ENCODE peak calls at places on chromosomes 12 and 14, in seven cellular contexts. One of them, this sample, is unnamed.

GRCh38 chr14:94128216-94128839 is 1.1 kb downstream of the IFI27L2 start:
- DNase-seq in prostate gland: no peak
- DNase-seq in HCT116: no peak
- DNase-seq in spleen: no peak
- DNase-seq in endothelial cell of umbilical vein: no peak
- DNase-seq in HepG2: no peak
- DNase-seq in stomach: peak
- DNase-seq in this sample: no peak

GRCh38 chr14:61493239-61493638 is 171.9 kb downstream of the PRKCH start:
- DNase-seq in prostate gland: no peak
- DNase-seq in spleen: no peak
- DNase-seq in HCT116: no peak
- DNase-seq in endothelial cell of umbilical vein: peak
- DNase-seq in HepG2: no peak
- DNase-seq in stomach: no peak
- DNase-seq in this sample: no peak

GRCh38 chr14:96066976-96067375 is 27.8 kb downstream of the C14orf132 start:
- DNase-seq in endothelial cell of umbilical vein: no peak
- DNase-seq in HepG2: no peak
- DNase-seq in spleen: peak
- DNase-seq in stomach: no peak
- DNase-seq in HCT116: no peak
- DNase-seq in prostate gland: no peak
- DNase-seq in this sample: no peak

GRCh38 chr14:53365516-53366130 is 212.5 kb upstream of the DDHD1 start:
- DNase-seq in prostate gland: no peak
- DNase-seq in HepG2: no peak
- DNase-seq in HCT116: no peak
- DNase-seq in spleen: no peak
- DNase-seq in stomach: no peak
- DNase-seq in endothelial cell of umbilical vein: peak
- DNase-seq in this sample: no peak

GRCh38 chr14:42710071-42710470 is 1103.4 kb downstream of the LRFN5 start:
- DNase-seq in prostate gland: no peak
- DNase-seq in HepG2: no peak
- DNase-seq in HCT116: no peak
- DNase-seq in spleen: no peak
- DNase-seq in stomach: no peak
- DNase-seq in endothelial cell of umbilical vein: no peak
- DNase-seq in this sample: no peak

GRCh38 chr14:93729993-93730392 is 58.3 kb downstream of the PRIMA1 start:
- DNase-seq in spleen: peak
- DNase-seq in HCT116: peak
- DNase-seq in endothelial cell of umbilical vein: no peak
- DNase-seq in HepG2: no peak
- DNase-seq in prostate gland: no peak
- DNase-seq in stomach: no peak
- DNase-seq in this sample: no peak

GRCh38 chr14:67391266-67391665 is 20.7 kb downstream of the PLEK2 start:
- DNase-seq in HCT116: no peak
- DNase-seq in stomach: no peak
- DNase-seq in spleen: no peak
- DNase-seq in HepG2: no peak
- DNase-seq in prostate gland: no peak
- DNase-seq in endothelial cell of umbilical vein: no peak
- DNase-seq in this sample: no peak

GRCh38 chr12:32437095-32437515 is 37.7 kb downstream of the FGD4 start:
- DNase-seq in spleen: no peak
- DNase-seq in prostate gland: no peak
- DNase-seq in endothelial cell of umbilical vein: peak
- DNase-seq in HepG2: peak
- DNase-seq in stomach: no peak
- DNase-seq in HCT116: peak
- DNase-seq in this sample: no peak

GRCh38 chr12:64951944-64952343 is 127.5 kb downstream of the TBC1D30 start:
- DNase-seq in HepG2: no peak
- DNase-seq in endothelial cell of umbilical vein: no peak
- DNase-seq in stomach: no peak
- DNase-seq in spleen: no peak
- DNase-seq in prostate gland: no peak
- DNase-seq in HCT116: no peak
- DNase-seq in this sample: no peak

GRCh38 chr12:20508362-20508761 is 140.0 kb downstream of the PDE3A start:
- DNase-seq in endothelial cell of umbilical vein: no peak
- DNase-seq in spleen: no peak
- DNase-seq in prostate gland: no peak
- DNase-seq in stomach: no peak
- DNase-seq in HCT116: no peak
- DNase-seq in HepG2: no peak
- DNase-seq in this sample: no peak

GRCh38 chr12:80939231-80939950 is 1.7 kb upstream of the LIN7A start:
- DNase-seq in prostate gland: no peak
- DNase-seq in endothelial cell of umbilical vein: peak
- DNase-seq in HCT116: no peak
- DNase-seq in stomach: no peak
- DNase-seq in HepG2: peak
- DNase-seq in spleen: no peak
- DNase-seq in this sample: no peak

GRCh38 chr14:75793806-75794205 is 132.8 kb downstream of the TTLL5 start:
- DNase-seq in HCT116: no peak
- DNase-seq in spleen: no peak
- DNase-seq in stomach: no peak
- DNase-seq in endothelial cell of umbilical vein: no peak
- DNase-seq in HepG2: no peak
- DNase-seq in prostate gland: no peak
- DNase-seq in this sample: no peak

GRCh38 chr14:73753043-73753886 is 39.1 kb upstream of the PNMA1 start:
- DNase-seq in endothelial cell of umbilical vein: peak
- DNase-seq in spleen: peak
- DNase-seq in stomach: peak
- DNase-seq in HCT116: no peak
- DNase-seq in HepG2: peak
- DNase-seq in prostate gland: no peak
- DNase-seq in this sample: peak

GRCh38 chr12:15731940-15732339 is 57.2 kb downstream of the EPS8 start:
- DNase-seq in HCT116: no peak
- DNase-seq in HepG2: no peak
- DNase-seq in stomach: no peak
- DNase-seq in prostate gland: no peak
- DNase-seq in spleen: no peak
- DNase-seq in endothelial cell of umbilical vein: no peak
- DNase-seq in this sample: no peak

GRCh38 chr12:51281202-51281924 is 11.1 kb upstream of the SMAGP start:
- DNase-seq in HCT116: no peak
- DNase-seq in spleen: no peak
- DNase-seq in prostate gland: no peak
- DNase-seq in endothelial cell of umbilical vein: no peak
- DNase-seq in stomach: no peak
- DNase-seq in HepG2: no peak
- DNase-seq in this sample: no peak

GRCh38 chr12:19397534-19397933 is 41.8 kb upstream of the AEBP2 start:
- DNase-seq in HepG2: no peak
- DNase-seq in stomach: no peak
- DNase-seq in prostate gland: no peak
- DNase-seq in HCT116: no peak
- DNase-seq in spleen: no peak
- DNase-seq in endothelial cell of umbilical vein: no peak
- DNase-seq in this sample: no peak

GRCh38 chr12:121939190-121939589 is 20.8 kb downstream of the CFAP251 start:
- DNase-seq in HCT116: no peak
- DNase-seq in endothelial cell of umbilical vein: no peak
- DNase-seq in prostate gland: no peak
- DNase-seq in stomach: no peak
- DNase-seq in HepG2: no peak
- DNase-seq in spleen: no peak
- DNase-seq in this sample: peak

GRCh38 chr14:102479777-102480176 is 29.8 kb downstream of the ANKRD9 start:
- DNase-seq in prostate gland: peak
- DNase-seq in spleen: peak
- DNase-seq in HCT116: no peak
- DNase-seq in stomach: peak
- DNase-seq in endothelial cell of umbilical vein: no peak
- DNase-seq in HepG2: no peak
- DNase-seq in this sample: peak

GRCh38 chr14:68675233-68675577 is 117.7 kb downstream of the ZFP36L1 start:
- DNase-seq in spleen: no peak
- DNase-seq in HepG2: peak
- DNase-seq in endothelial cell of umbilical vein: peak
- DNase-seq in prostate gland: no peak
- DNase-seq in stomach: no peak
- DNase-seq in HCT116: no peak
- DNase-seq in this sample: no peak

GRCh38 chr12:20477691-20478090 is 109.4 kb downstream of the PDE3A start:
- DNase-seq in prostate gland: no peak
- DNase-seq in spleen: no peak
- DNase-seq in endothelial cell of umbilical vein: no peak
- DNase-seq in HepG2: no peak
- DNase-seq in stomach: no peak
- DNase-seq in HCT116: no peak
- DNase-seq in this sample: no peak

GRCh38 chr12:49347307-49348237 is 884 bp downstream of the DNAJC22 start:
- DNase-seq in endothelial cell of umbilical vein: peak
- DNase-seq in prostate gland: peak
- DNase-seq in HCT116: peak
- DNase-seq in spleen: peak
- DNase-seq in HepG2: peak
- DNase-seq in stomach: peak
- DNase-seq in this sample: peak
- TF ChIP-seq POLR2A in endothelial cell of umbilical vein: no peak
- TF ChIP-seq POLR2A in prostate gland: no peak
- TF ChIP-seq POLR2A in HCT116: peak
- TF ChIP-seq POLR2A in spleen: no peak
- TF ChIP-seq POLR2A in HepG2: peak
- TF ChIP-seq POLR2A in stomach: no peak
- TF ChIP-seq POLR2A in this sample: peak

GRCh38 chr12:106137456-106138278 is 1.1 kb downstream of the NUAK1 start:
- DNase-seq in HepG2: no peak
- DNase-seq in prostate gland: no peak
- DNase-seq in stomach: no peak
- DNase-seq in HCT116: no peak
- DNase-seq in endothelial cell of umbilical vein: no peak
- DNase-seq in spleen: no peak
- DNase-seq in this sample: no peak

GRCh38 chr12:106139422-106140141 is 828 bp upstream of the NUAK1 start:
- DNase-seq in stomach: peak
- DNase-seq in endothelial cell of umbilical vein: peak
- DNase-seq in HepG2: peak
- DNase-seq in HCT116: peak
- DNase-seq in spleen: peak
- DNase-seq in prostate gland: peak
- DNase-seq in this sample: peak

GRCh38 chr12:106138279-106138645 is 492 bp downstream of the NUAK1 start:
- DNase-seq in endothelial cell of umbilical vein: no peak
- DNase-seq in HCT116: no peak
- DNase-seq in HepG2: no peak
- DNase-seq in spleen: no peak
- DNase-seq in prostate gland: no peak
- DNase-seq in stomach: no peak
- DNase-seq in this sample: no peak

GRCh38 chr12:106140223-106140986 is 1.7 kb upstream of the NUAK1 start:
- DNase-seq in HCT116: no peak
- DNase-seq in spleen: no peak
- DNase-seq in prostate gland: no peak
- DNase-seq in HepG2: no peak
- DNase-seq in stomach: no peak
- DNase-seq in endothelial cell of umbilical vein: no peak
- DNase-seq in this sample: no peak

GRCh38 chr12:106138646-106139421 is at the start of gene NUAK1:
- DNase-seq in HCT116: no peak
- DNase-seq in prostate gland: peak
- DNase-seq in spleen: no peak
- DNase-seq in stomach: peak
- DNase-seq in HepG2: no peak
- DNase-seq in endothelial cell of umbilical vein: peak
- DNase-seq in this sample: peak
- TF ChIP-seq POLR2AphosphoS5 in HCT116: no peak
- TF ChIP-seq POLR2AphosphoS5 in prostate gland: no peak
- TF ChIP-seq POLR2AphosphoS5 in spleen: no peak
- TF ChIP-seq POLR2AphosphoS5 in stomach: no peak
- TF ChIP-seq POLR2AphosphoS5 in HepG2: no peak
- TF ChIP-seq POLR2AphosphoS5 in endothelial cell of umbilical vein: peak
- TF ChIP-seq POLR2AphosphoS5 in this sample: no peak

DNA sequence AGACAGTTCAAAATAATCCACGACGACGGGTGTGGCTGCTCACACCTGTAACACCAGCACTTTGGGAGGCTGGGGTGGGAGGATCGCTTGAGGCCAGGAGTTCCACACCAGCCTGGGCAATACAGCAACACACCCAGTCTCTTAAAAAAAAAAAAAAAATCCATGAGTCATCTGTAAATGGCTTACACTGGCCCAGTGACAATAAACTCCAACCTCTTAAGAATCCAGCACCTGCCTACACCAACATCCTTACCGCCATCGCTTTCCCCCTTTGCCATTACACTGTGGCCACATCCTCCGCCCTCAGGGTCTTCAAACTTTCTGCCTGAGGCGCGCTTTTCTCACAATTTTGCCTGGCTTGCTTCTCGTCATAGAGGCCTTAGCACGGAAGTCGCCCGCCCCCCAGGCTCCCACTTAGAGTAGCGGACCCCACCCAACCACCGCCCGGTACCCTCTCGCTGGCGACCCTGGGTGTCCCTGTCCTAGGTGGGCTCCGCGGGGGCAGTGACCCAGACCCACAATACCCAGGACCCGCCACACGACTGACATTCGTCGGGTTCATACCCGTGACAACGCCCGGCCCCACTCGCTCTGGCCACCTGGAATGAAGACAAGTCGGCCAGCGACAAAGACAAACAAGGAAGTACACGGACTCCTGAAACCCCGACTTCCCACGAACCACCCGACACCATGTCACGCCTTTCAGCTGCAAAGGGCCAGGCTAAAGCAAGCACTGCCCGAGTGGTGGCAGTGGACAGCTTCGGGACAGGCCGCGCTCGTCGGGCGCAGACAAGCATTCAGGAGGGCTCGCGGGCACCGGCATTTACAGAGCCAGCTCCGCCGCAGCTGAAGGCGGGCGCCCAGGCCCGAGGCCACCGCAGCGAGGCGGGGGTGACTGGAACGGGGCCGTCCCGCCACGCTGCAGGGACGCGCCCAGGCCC is 636 bp downstream of the GOLGA3 start:
- DNase-seq in endothelial cell of umbilical vein: peak
- DNase-seq in HepG2: peak
- DNase-seq in stomach: peak
- DNase-seq in spleen: peak
- DNase-seq in HCT116: no peak
- DNase-seq in prostate gland: peak
- DNase-seq in this sample: peak
- TF ChIP-seq POLR2A in endothelial cell of umbilical vein: no peak
- TF ChIP-seq POLR2A in HepG2: no peak
- TF ChIP-seq POLR2A in stomach: no peak
- TF ChIP-seq POLR2A in spleen: no peak
- TF ChIP-seq POLR2A in HCT116: no peak
- TF ChIP-seq POLR2A in prostate gland: no peak
- TF ChIP-seq POLR2A in this sample: peak

DNA sequence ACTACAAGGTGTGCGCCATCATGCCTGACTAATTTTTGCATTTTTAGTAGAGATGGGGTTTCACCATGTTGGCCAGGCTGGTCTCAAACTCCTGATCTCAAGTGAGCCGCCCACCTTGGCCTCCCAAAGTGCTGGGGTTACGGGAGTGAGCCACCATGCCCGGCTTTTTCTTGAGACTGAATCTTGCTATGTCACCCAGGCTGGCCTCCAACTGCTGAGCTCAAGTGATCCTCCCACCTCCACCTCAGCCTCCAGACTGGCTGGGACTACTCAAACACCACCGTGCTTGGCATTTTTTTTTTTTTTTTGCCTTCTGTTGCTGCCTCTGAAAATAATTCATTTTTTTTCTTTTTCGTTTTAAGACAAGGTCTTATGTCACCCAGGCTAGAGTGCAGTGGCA is 8.2 kb upstream of the ESPL1 start:
- DNase-seq in HepG2: no peak
- DNase-seq in stomach: no peak
- DNase-seq in spleen: no peak
- DNase-seq in HCT116: no peak
- DNase-seq in prostate gland: no peak
- DNase-seq in endothelial cell of umbilical vein: no peak
- DNase-seq in this sample: no peak
- TF ChIP-seq POLR2AphosphoS5 in HepG2: no peak
- TF ChIP-seq POLR2AphosphoS5 in stomach: no peak
- TF ChIP-seq POLR2AphosphoS5 in spleen: no peak
- TF ChIP-seq POLR2AphosphoS5 in HCT116: no peak
- TF ChIP-seq POLR2AphosphoS5 in prostate gland: no peak
- TF ChIP-seq POLR2AphosphoS5 in endothelial cell of umbilical vein: no peak
- TF ChIP-seq POLR2AphosphoS5 in this sample: no peak